ENCODE peak calls at places on chromosomes 16 and 17, in eight cellular contexts. Q is HCT116, S is osteocyte, I is RWPE1, F is cardiac muscle cell, D is AG04450, M is fibroblast of lung, P is AG09319. K is an unnamed sample.

GRCh38 chr17:18074566-18075272 is 13.0 kb upstream of the DRG2 start:
- DNase-seq in M (no peak), I (no peak), Q (no peak), F (no peak), P (no peak), D (no peak), S (no peak), K (no peak)

GRCh38 chr17:69047368-69048263 is 13.1 kb downstream of the ABCA9 start:
- DNase-seq in M (peak), Q (no peak), F (peak), S (no peak), D (peak), I (peak), P (peak), K (peak)

GRCh38 chr17:57959929-57960328 is 4.7 kb upstream of the CUEDC1 start:
- DNase-seq in D (no peak), M (no peak), S (no peak), F (no peak), Q (no peak), P (no peak), I (no peak), K (no peak)

GRCh38 chr17:77330602-77331081 is 189.9 kb downstream of the SEC14L1 start:
- DNase-seq in M (no peak), P (no peak), Q (no peak), S (peak), I (no peak), F (no peak), D (no peak), K (no peak)

GRCh38 chr16:56311208-56312027 is 113.9 kb downstream of the AMFR start:
- DNase-seq in I (no peak), P (no peak), F (no peak), Q (no peak), D (no peak), M (no peak), S (no peak), K (no peak)

GRCh38 chr17:78910885-78911284 is 7.9 kb upstream of the CEP295NL start:
- DNase-seq in Q (no peak), F (no peak), M (no peak), D (no peak), S (no peak), I (no peak), P (no peak), K (no peak)

GRCh38 chr17:66172706-66173223 is 19.2 kb downstream of the CEP112 start:
- DNase-seq in F (no peak), S (no peak), Q (no peak), I (no peak), D (no peak), P (no peak), M (no peak), K (no peak)

GRCh38 chr16:84207869-84208268 is 16.9 kb downstream of the ADAD2 start:
- DNase-seq in I (no peak), Q (no peak), F (no peak), D (no peak), M (no peak), P (no peak), S (no peak), K (no peak)

GRCh38 chr16:11306381-11306780 is 25.3 kb upstream of the PRM1 start:
- DNase-seq in P (no peak), D (no peak), Q (no peak), I (no peak), S (no peak), M (no peak), F (no peak), K (no peak)

GRCh38 chr17:82846061-82846691 is 6.4 kb upstream of the ZNF750 start:
- DNase-seq in I (no peak), M (no peak), S (no peak), P (no peak), F (no peak), D (no peak), Q (no peak), K (no peak)

GRCh38 chr17:81339180-81339501 is 44.0 kb upstream of the SLC38A10 start:
- DNase-seq in Q (no peak), D (no peak), S (no peak), P (no peak), I (no peak), F (no peak), M (no peak), K (no peak)

GRCh38 chr16:49324703-49325102 is 43.1 kb upstream of the CBLN1 start:
- DNase-seq in Q (no peak), S (no peak), F (no peak), M (no peak), P (no peak), I (no peak), D (no peak), K (no peak)

GRCh38 chr17:49108318-49108717 is 24.3 kb upstream of the B4GALNT2 start:
- DNase-seq in S (peak), F (peak), Q (no peak), P (peak), D (peak), M (peak), I (no peak), K (no peak)

GRCh38 chr17:76076765-76077581 is 2.0 kb upstream of the ZACN start:
- DNase-seq in P (no peak), Q (no peak), I (no peak), S (no peak), F (no peak), D (no peak), M (no peak), K (no peak)

GRCh38 chr16:57266531-57267268 is 17.8 kb downstream of the PLLP start:
- DNase-seq in P (no peak), F (peak), Q (no peak), M (no peak), S (no peak), I (peak), D (no peak), K (no peak)

GRCh38 chr17:72587773-72588511 is 467.1 kb downstream of the SOX9 start:
- DNase-seq in F (peak), P (no peak), Q (no peak), I (peak), S (no peak), M (peak), D (no peak), K (no peak)

GRCh38 chr16:74226361-74226979 is 70.1 kb upstream of the PSMD7 start:
- DNase-seq in P (no peak), D (no peak), I (peak), Q (peak), M (peak), F (peak), S (no peak), K (no peak)

GRCh38 chr16:9099131-9099625 is 7.7 kb downstream of the HAPSTR1 start:
- DNase-seq in M (no peak), S (no peak), F (no peak), Q (no peak), D (no peak), P (no peak), I (peak), K (no peak)

GRCh38 chr17:34741967-34742366 is 162.6 kb downstream of the TMEM132E start:
- DNase-seq in I (no peak), P (no peak), S (peak), M (no peak), Q (no peak), D (no peak), F (no peak), K (no peak)

GRCh38 chr17:27581016-27581415 is 50.0 kb upstream of the LGALS9 start:
- DNase-seq in P (no peak), Q (no peak), D (no peak), S (no peak), F (no peak), I (no peak), M (no peak), K (no peak)

GRCh38 chr17:49646391-49647255 is 31.3 kb downstream of the SPOP start:
- DNase-seq in Q (peak), S (no peak), M (peak), I (peak), F (peak), D (peak), P (no peak), K (no peak)

GRCh38 chr16:10579965-10580918 is at the start of gene EMP2:
- DNase-seq in P (peak), I (peak), Q (peak), F (peak), D (peak), M (peak), S (no peak), K (peak)

GRCh38 chr17:63772801-63773271 is 561 bp downstream of the CCDC47 start:
- DNase-seq in D (no peak), S (no peak), M (peak), Q (no peak), I (no peak), P (no peak), F (peak), K (no peak)

GRCh38 chr17:38702166-38702899 is 2.7 kb upstream of the MLLT6 start:
- DNase-seq in S (peak), D (peak), P (peak), F (peak), M (peak), I (peak), Q (peak), K (peak)

GRCh38 chr17:48258317-48258716 is 150.8 kb downstream of the SNX11 start:
- DNase-seq in D (no peak), M (no peak), P (no peak), F (no peak), Q (no peak), I (no peak), S (no peak), K (no peak)

GRCh38 chr17:48163809-48164208 is 56.2 kb downstream of the SNX11 start:
- DNase-seq in D (no peak), M (no peak), F (no peak), Q (no peak), S (no peak), I (no peak), P (no peak), K (no peak)

GRCh38 chr17:66403846-66404597 is 101.6 kb downstream of the PRKCA start:
- DNase-seq in M (peak), I (no peak), D (no peak), Q (no peak), S (no peak), F (peak), P (no peak), K (no peak)

GRCh38 chr17:60863892-60864673 is 186.4 kb downstream of the BCAS3 start:
- DNase-seq in M (peak), D (no peak), S (no peak), F (peak), P (no peak), Q (no peak), I (no peak), K (no peak)

GRCh38 chr16:12532871-12533610 is 270.6 kb downstream of the CPPED1 start:
- DNase-seq in I (no peak), F (no peak), Q (no peak), S (no peak), D (no peak), M (no peak), P (no peak), K (no peak)

GRCh38 chr17:61467416-61468262 is 15.4 kb downstream of the TBX4 start:
- DNase-seq in D (no peak), I (no peak), M (peak), P (no peak), S (no peak), F (peak), Q (peak), K (peak)

GRCh38 chr17:27224526-27225315 is 69.2 kb upstream of the WSB1 start:
- DNase-seq in P (no peak), F (no peak), Q (no peak), D (no peak), S (no peak), M (peak), I (no peak), K (no peak)

GRCh38 chr16:29876578-29877249 is 13.7 kb upstream of the CDIPT start:
- DNase-seq in Q (no peak), F (no peak), S (no peak), I (no peak), D (no peak), M (no peak), P (no peak), K (no peak)

GRCh38 chr17:16406742-16407674 is 8.4 kb upstream of the TRPV2 start:
- DNase-seq in D (no peak), F (peak), I (no peak), P (no peak), M (no peak), S (no peak), Q (no peak), K (peak)

GRCh38 chr16:10003486-10003885 is 178.7 kb downstream of the GRIN2A start:
- DNase-seq in I (no peak), M (no peak), P (no peak), F (no peak), S (no peak), Q (no peak), D (no peak), K (no peak)

GRCh38 chr16:67006930-67007658 is 18.7 kb downstream of the CES4A start:
- DNase-seq in P (no peak), F (peak), Q (no peak), D (no peak), M (no peak), I (no peak), S (no peak), K (no peak)

GRCh38 chr16:85536073-85536410 is 77.1 kb upstream of the GSE1 start:
- DNase-seq in M (no peak), I (no peak), P (no peak), Q (no peak), F (peak), S (no peak), D (no peak), K (no peak)

GRCh38 chr17:73261952-73262675 is 434 bp upstream of the CPSF4L start:
- DNase-seq in Q (no peak), S (no peak), D (no peak), M (no peak), F (no peak), P (no peak), I (no peak), K (no peak)

GRCh38 chr16:20925780-20926179 is 25.2 kb downstream of the LYRM1 start:
- DNase-seq in I (no peak), D (no peak), P (no peak), S (no peak), F (no peak), M (no peak), Q (no peak), K (no peak)

GRCh38 chr17:70584255-70584654 is 414.9 kb downstream of the KCNJ2 start:
- DNase-seq in D (no peak), Q (no peak), I (no peak), M (no peak), S (no peak), P (no peak), F (no peak), K (no peak)

GRCh38 chr17:66727634-66728570 is 107.0 kb upstream of the CACNG5 start:
- DNase-seq in M (peak), Q (peak), S (no peak), I (peak), F (peak), D (no peak), P (no peak), K (peak)

GRCh38 chr16:2331932-2332267 is 8.6 kb downstream of the ABCA3 start:
- DNase-seq in D (no peak), P (no peak), M (no peak), F (no peak), I (no peak), Q (no peak), S (no peak), K (no peak)
- TF ChIP-seq CTCF in D (no peak), P (no peak), M (no peak), F (no peak), I (no peak), Q (no peak), S (no peak), K (no peak)

DNA sequence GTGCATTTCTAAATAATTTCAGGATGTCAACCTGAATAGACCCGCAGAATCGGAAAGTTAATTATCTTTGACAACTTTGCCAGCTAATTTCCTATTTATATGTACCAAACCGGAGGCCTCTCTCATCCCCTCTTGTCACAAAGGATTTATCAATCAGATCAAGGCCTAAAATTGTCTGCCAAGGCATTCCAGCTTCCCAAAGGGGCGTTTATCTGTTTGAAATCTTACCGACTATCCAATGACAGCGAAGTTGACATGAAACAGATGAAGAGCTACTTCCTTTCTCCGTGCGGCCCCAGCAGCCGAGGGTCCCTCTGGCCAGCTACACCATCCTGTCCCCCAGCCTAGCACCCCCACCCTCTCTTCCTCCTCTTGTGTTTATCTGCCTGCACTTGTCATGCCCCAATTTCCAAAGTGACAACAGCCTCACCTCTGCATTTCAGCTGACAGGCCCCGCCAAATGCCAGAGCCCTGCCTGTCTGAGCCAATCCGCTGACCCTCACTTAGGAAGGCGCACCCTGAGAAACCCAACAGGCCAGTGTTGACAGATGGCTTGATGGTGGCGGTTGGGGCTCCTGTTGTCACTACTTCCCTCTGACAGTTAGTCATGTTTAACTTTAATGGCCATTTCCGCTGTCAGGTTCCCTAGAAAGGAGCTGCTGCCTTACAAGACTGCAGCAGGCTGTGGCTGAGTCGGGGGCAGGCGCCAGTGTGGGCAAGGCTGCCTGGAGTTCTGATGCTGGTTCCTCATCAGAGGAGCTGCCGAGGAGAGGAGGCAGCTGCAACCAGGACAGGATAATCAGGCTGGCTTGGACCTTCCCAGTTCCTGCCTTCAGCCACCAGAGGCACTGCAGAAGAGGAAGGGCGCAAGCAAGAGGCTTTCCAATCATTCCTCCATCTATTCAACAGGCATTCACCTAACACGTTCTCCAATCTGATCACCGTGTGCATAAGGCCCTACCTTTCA is 223.4 kb upstream of the DYNLRB2 start:
- DNase-seq in Q (no peak), F (no peak), I (no peak), M (peak), S (no peak), P (no peak), D (no peak), K (no peak)
- TF ChIP-seq CTCF in Q (no peak), F (no peak), I (no peak), M (peak), S (peak), P (peak), D (peak), K (peak)

DNA sequence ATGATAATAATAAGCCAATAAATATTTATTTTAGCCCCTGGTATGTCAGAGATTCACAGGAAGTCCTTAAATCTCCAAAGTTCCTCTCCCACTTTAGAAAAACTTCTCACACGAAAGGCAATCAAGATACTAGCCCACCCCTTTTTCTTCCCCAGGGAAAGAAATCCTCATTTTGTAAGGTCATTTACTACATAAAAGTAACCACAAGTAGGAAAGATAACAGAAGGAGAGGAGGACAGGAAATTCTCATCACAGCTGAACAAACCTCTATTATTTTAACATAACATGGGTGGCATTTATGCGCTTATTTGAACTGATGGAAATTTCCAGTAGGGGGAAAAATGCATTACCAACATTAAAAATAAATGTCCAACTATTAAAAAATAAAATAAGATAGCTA is 3.4 kb downstream of the FAM222B start:
- DNase-seq in S (no peak), Q (no peak), P (no peak), D (no peak), F (peak), M (no peak), I (no peak), K (no peak)
- TF ChIP-seq CTCF in S (no peak), Q (no peak), P (no peak), D (no peak), F (no peak), M (no peak), I (no peak), K (no peak)

DNA sequence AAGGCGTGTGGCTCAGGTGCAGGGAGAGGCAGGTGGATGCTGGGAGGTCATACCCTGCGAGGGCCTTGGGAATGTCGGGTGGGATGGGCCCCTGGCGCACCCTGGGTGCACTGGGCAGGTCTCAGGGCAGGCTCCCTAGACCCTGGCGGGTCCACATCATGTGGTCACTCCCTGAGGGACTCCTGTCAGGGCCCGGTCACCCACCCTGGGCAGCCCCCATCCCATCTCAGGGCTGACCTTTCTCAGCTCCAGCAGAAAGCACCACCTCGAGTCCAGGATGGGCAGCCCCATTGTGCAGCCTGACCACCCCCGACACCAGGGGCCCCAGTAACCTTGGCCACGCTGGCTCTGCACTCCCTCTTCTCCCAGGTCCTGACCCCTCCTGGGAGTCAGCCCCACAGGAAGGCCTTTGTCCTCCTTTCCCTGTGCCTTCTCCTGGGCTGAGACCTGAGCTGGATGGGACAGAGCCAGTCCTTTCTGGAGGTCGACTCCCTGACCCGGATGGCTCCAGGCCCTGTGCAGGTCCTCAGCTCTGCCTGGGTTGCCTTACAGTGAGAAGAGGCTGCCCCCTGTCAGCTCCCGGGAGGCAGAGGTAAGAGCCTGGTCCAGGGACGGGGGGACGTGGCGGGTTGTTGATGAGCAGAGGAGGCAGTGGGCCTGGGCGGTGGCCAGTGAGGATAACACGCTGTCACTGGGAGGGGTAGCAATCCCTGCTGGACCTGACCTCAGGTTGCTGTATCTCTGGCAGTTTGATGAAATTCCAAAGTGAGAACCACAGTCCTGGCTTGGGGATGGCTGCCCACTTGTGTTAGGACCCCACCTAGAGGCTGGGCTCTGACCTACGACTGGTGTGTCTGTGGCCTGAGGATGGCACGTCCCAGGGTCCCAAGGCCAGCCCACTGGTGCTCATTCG is 77.9 kb downstream of the GOSR1 start:
- DNase-seq in I (no peak), M (no peak), P (no peak), S (peak), F (peak), D (no peak), Q (peak), K (peak)
- TF ChIP-seq CTCF in I (no peak), M (no peak), P (peak), S (peak), F (peak), D (peak), Q (peak), K (no peak)

GRCh38 chr16:83200005-83200779 is 573.4 kb downstream of the CDH13 start:
- DNase-seq in D (no peak), Q (no peak), S (no peak), F (peak), M (no peak), I (peak), P (no peak), K (no peak)
- TF ChIP-seq CTCF in D (no peak), Q (peak), S (peak), F (peak), M (no peak), I (no peak), P (no peak), K (no peak)

GRCh38 chr17:43737722-43738121 is 20.9 kb downstream of the SOST start:
- DNase-seq in I (no peak), P (no peak), M (no peak), S (no peak), F (no peak), Q (no peak), D (no peak), K (no peak)
- TF ChIP-seq CTCF in I (no peak), P (no peak), M (no peak), S (no peak), F (no peak), Q (no peak), D (no peak), K (no peak)